ENCODE peak calls at places on chromosomes 11 and 22, in ten cellular contexts. J is CD4-positive, CD25-positive, alpha-beta regulatory T cell; G is stimulated activated CD4-positive, alpha-beta T cell treated with anti-CD3 and anti-CD28 coated beads, TNF-alpha, amount 100 ng/mL, for 48 hours; P is M059J; M is stimulated activated naive CD8-positive, alpha-beta T cell treated with anti-CD3 and anti-CD28 coated beads, Interleukin-15, Interleukin-2, amounts not matched to agents 100 U/mL and 50 U/mL, for 24 hours; E is cardiac fibroblast; R is fibroblast of mammary gland; W is coronary artery; Z is astrocyte of the spinal cord; S is body of pancreas. T is an unnamed sample.

GRCh38 chr11:124745835-124746620 is 6.0 kb downstream of the VSIG2 start:
- DNase-seq in J (peak), G (no peak), P (no peak), M (peak), E (no peak), R (no peak), W (no peak), Z (no peak), S (no peak), T (no peak)

GRCh38 chr22:23279781-23280180 is 99.5 kb downstream of the BCR start:
- DNase-seq in J (no peak), G (no peak), P (no peak), M (no peak), E (no peak), R (peak), W (no peak), Z (no peak), S (no peak), T (peak)

GRCh38 chr11:83721286-83721685 is 435.1 kb upstream of the CCDC90B start:
- DNase-seq in J (no peak), G (no peak), P (no peak), M (no peak), E (peak), R (peak), W (no peak), Z (no peak), S (no peak), T (peak)

GRCh38 chr22:42686756-42687491 is 33.7 kb downstream of the A4GALT start:
- DNase-seq in J (no peak), G (no peak), P (no peak), M (no peak), E (no peak), R (no peak), W (no peak), Z (no peak), S (no peak), T (no peak)

GRCh38 chr11:9717719-9718118 is 53.8 kb downstream of the SWAP70 start:
- DNase-seq in J (no peak), G (no peak), P (peak), M (no peak), E (no peak), R (no peak), W (no peak), Z (no peak), S (no peak), T (peak)

GRCh38 chr11:1485504-1485885 is 1.1 kb downstream of the MOB2 start:
- DNase-seq in J (no peak), G (no peak), P (no peak), M (no peak), E (no peak), R (no peak), W (no peak), Z (no peak), S (no peak), T (no peak)

GRCh38 chr11:121460941-121461514 is 8.3 kb upstream of the SORL1-AS1 start:
- DNase-seq in J (no peak), G (no peak), P (no peak), M (no peak), E (no peak), R (no peak), W (no peak), Z (no peak), S (no peak), T (no peak)

GRCh38 chr11:64863381-64864060 is 14.9 kb downstream of the EHD1 start:
- DNase-seq in J (no peak), G (no peak), P (no peak), M (no peak), E (no peak), R (no peak), W (no peak), Z (no peak), S (no peak), T (no peak)

GRCh38 chr11:129815596-129816461 is at the start of gene TMEM45B:
- DNase-seq in J (peak), G (peak), P (no peak), M (peak), E (no peak), R (no peak), W (no peak), Z (no peak), S (peak), T (no peak)

GRCh38 chr11:32838505-32839274 is 9.0 kb downstream of the PRRG4 start:
- DNase-seq in J (no peak), G (no peak), P (peak), M (no peak), E (peak), R (peak), W (no peak), Z (no peak), S (no peak), T (no peak)

GRCh38 chr11:119525855-119526196 is 102.9 kb upstream of the THY1 start:
- DNase-seq in J (no peak), G (no peak), P (no peak), M (no peak), E (no peak), R (no peak), W (no peak), Z (no peak), S (no peak), T (no peak)

GRCh38 chr11:973237-973636 is 47.6 kb downstream of the AP2A2 start:
- DNase-seq in J (no peak), G (no peak), P (no peak), M (no peak), E (no peak), R (no peak), W (no peak), Z (no peak), S (no peak), T (no peak)

GRCh38 chr22:45784357-45785277 is 113.0 kb downstream of the ATXN10 start:
- DNase-seq in J (no peak), G (no peak), P (peak), M (no peak), E (no peak), R (no peak), W (no peak), Z (no peak), S (no peak), T (no peak)

GRCh38 chr11:82865841-82866240 is 34.4 kb downstream of the PRCP start:
- DNase-seq in J (no peak), G (no peak), P (peak), M (no peak), E (no peak), R (peak), W (no peak), Z (no peak), S (no peak), T (peak)

GRCh38 chr22:42673898-42674390 is 24.8 kb upstream of the CYB5R3 start:
- DNase-seq in J (no peak), G (no peak), P (peak), M (no peak), E (peak), R (peak), W (no peak), Z (peak), S (peak), T (no peak)

GRCh38 chr11:2511421-2512369 is 66.9 kb downstream of the KCNQ1 start:
- DNase-seq in J (no peak), G (no peak), P (no peak), M (no peak), E (no peak), R (no peak), W (peak), Z (no peak), S (no peak), T (no peak)

GRCh38 chr22:24090581-24090980 is 79.5 kb downstream of the CABIN1 start:
- DNase-seq in J (no peak), G (no peak), P (no peak), M (no peak), E (no peak), R (no peak), W (peak), Z (no peak), S (no peak), T (no peak)

GRCh38 chr11:67312187-67313021 is 9.1 kb downstream of the SSH3 start:
- DNase-seq in J (peak), G (no peak), P (no peak), M (no peak), E (no peak), R (no peak), W (no peak), Z (no peak), S (peak), T (no peak)

GRCh38 chr11:46900091-46900746 is 18.1 kb downstream of the LRP4 start:
- DNase-seq in J (no peak), G (no peak), P (no peak), M (no peak), E (no peak), R (no peak), W (no peak), Z (no peak), S (no peak), T (no peak)

T was measured in ELR.